ENCODE peak calls at places on chromosomes 7 and 10, in ten cellular contexts. L, F, Q, M, K, N, T, I, R and B are unnamed samples.

GRCh38 chr10:7260412-7260900 is 150.4 kb downstream of the SFMBT2 start:
- DNase-seq in Q (peak), K (peak), L (peak), N (peak), R (no peak), F (peak), T (no peak), I (peak), M (no peak), B (no peak)

GRCh38 chr10:63013755-63014154 is 119.4 kb upstream of the NRBF2 start:
- DNase-seq in R (no peak), K (no peak), F (no peak), L (no peak), I (no peak), M (no peak), T (no peak), N (no peak), Q (no peak), B (no peak)

GRCh38 chr10:83343676-83344075 is 795.6 kb upstream of the GHITM start:
- DNase-seq in F (no peak), R (no peak), N (no peak), T (no peak), I (no peak), K (no peak), M (no peak), Q (no peak), L (no peak), B (no peak)

GRCh38 chr7:54778166-54778565 is 19.2 kb upstream of the SEC61G start:
- DNase-seq in F (no peak), M (no peak), I (no peak), L (no peak), Q (no peak), K (no peak), T (no peak), N (no peak), R (no peak), B (no peak)

GRCh38 chr7:143043391-143043790 is 8.8 kb upstream of the OR6V1 start:
- DNase-seq in I (no peak), Q (no peak), M (no peak), N (no peak), K (no peak), R (peak), L (no peak), F (no peak), T (no peak), B (no peak)

GRCh38 chr7:142939226-142939910 is at the start of gene LLCFC1:
- DNase-seq in K (no peak), R (no peak), L (no peak), M (no peak), T (no peak), N (no peak), I (peak), Q (no peak), F (peak), B (no peak)

GRCh38 chr7:91446819-91447218 is 182.6 kb downstream of the FZD1 start:
- DNase-seq in K (no peak), T (no peak), L (no peak), I (no peak), Q (no peak), R (no peak), M (no peak), N (no peak), F (no peak), B (no peak)

GRCh38 chr7:150949971-150950491 is 28.1 kb downstream of the KCNH2 start:
- DNase-seq in K (no peak), I (no peak), L (peak), R (no peak), Q (peak), N (no peak), T (peak), M (no peak), F (no peak), B (peak)

GRCh38 chr7:41817386-41817785 is 114.5 kb upstream of the INHBA start:
- DNase-seq in R (no peak), F (peak), N (no peak), Q (no peak), T (no peak), L (no peak), I (no peak), M (no peak), K (no peak), B (no peak)

GRCh38 chr10:119025776-119026175 is 3.7 kb upstream of the NANOS1 start:
- DNase-seq in T (no peak), M (no peak), Q (no peak), L (peak), I (no peak), F (no peak), K (no peak), N (no peak), R (no peak), B (no peak)

GRCh38 chr7:129750091-129750870 is 138.8 kb downstream of the NRF1 start:
- DNase-seq in T (no peak), L (no peak), Q (peak), K (no peak), I (no peak), N (no peak), F (no peak), R (no peak), M (no peak), B (no peak)

GRCh38 chr7:52168085-52168484 is 851.5 kb upstream of the COBL start:
- DNase-seq in I (peak), T (no peak), M (no peak), K (peak), F (peak), Q (peak), L (no peak), N (no peak), R (no peak), B (no peak)

GRCh38 chr7:27453702-27454405 is 208.8 kb downstream of the HIBADH start:
- DNase-seq in M (no peak), F (no peak), I (no peak), R (no peak), L (no peak), T (no peak), N (no peak), K (no peak), Q (peak), B (no peak)

GRCh38 chr7:137462074-137462715 is 118.7 kb upstream of the PTN start:
- DNase-seq in N (no peak), T (no peak), I (no peak), L (no peak), F (no peak), M (no peak), Q (no peak), K (no peak), R (peak), B (no peak)